ENCODE peak calls at places on chromosome 22, in ten cellular contexts. One of them, this sample, is unnamed.

GRCh38 chr22:43343262-43343988 is at the start of gene SCUBE1:
- DNase-seq in GOT3: no peak
- DNase-seq in germinal center: peak
- DNase-seq in ELR: peak
- DNase-seq in Right ventricle myocardium superior: peak
- DNase-seq in GM10248: peak
- DNase-seq in H4: no peak
- DNase-seq in neural crest cell: peak
- DNase-seq in HuH-7.5: peak
- DNase-seq in Calu3: peak
- DNase-seq in this sample: peak

GRCh38 chr22:37681001-37681424 is 5.1 kb upstream of the NOL12 start:
- DNase-seq in GOT3: no peak
- DNase-seq in germinal center: no peak
- DNase-seq in ELR: peak
- DNase-seq in Right ventricle myocardium superior: no peak
- DNase-seq in GM10248: no peak
- DNase-seq in H4: no peak
- DNase-seq in neural crest cell: no peak
- DNase-seq in HuH-7.5: no peak
- DNase-seq in Calu3: no peak
- DNase-seq in this sample: no peak

GRCh38 chr22:20937031-20937793 is 20.0 kb downstream of the CRKL start:
- DNase-seq in GOT3: no peak
- DNase-seq in germinal center: no peak
- DNase-seq in ELR: no peak
- DNase-seq in Right ventricle myocardium superior: no peak
- DNase-seq in GM10248: no peak
- DNase-seq in H4: no peak
- DNase-seq in neural crest cell: no peak
- DNase-seq in HuH-7.5: no peak
- DNase-seq in Calu3: no peak
- DNase-seq in this sample: no peak

GRCh38 chr22:47933226-47933625 is 1170.8 kb downstream of the TBC1D22A start:
- DNase-seq in GOT3: no peak
- DNase-seq in germinal center: no peak
- DNase-seq in ELR: no peak
- DNase-seq in Right ventricle myocardium superior: no peak
- DNase-seq in GM10248: no peak
- DNase-seq in H4: no peak
- DNase-seq in neural crest cell: no peak
- DNase-seq in HuH-7.5: no peak
- DNase-seq in Calu3: no peak
- DNase-seq in this sample: no peak

GRCh38 chr22:40324468-40325305 is 21.6 kb upstream of the ADSL start:
- DNase-seq in GOT3: no peak
- DNase-seq in germinal center: no peak
- DNase-seq in ELR: no peak
- DNase-seq in Right ventricle myocardium superior: no peak
- DNase-seq in GM10248: no peak
- DNase-seq in H4: no peak
- DNase-seq in neural crest cell: no peak
- DNase-seq in HuH-7.5: no peak
- DNase-seq in Calu3: no peak
- DNase-seq in this sample: no peak

GRCh38 chr22:48417143-48418070 is 1410.3 kb downstream of the BRD1 start:
- DNase-seq in GOT3: no peak
- DNase-seq in germinal center: no peak
- DNase-seq in ELR: no peak
- DNase-seq in Right ventricle myocardium superior: no peak
- DNase-seq in GM10248: no peak
- DNase-seq in H4: no peak
- DNase-seq in neural crest cell: no peak
- DNase-seq in HuH-7.5: no peak
- DNase-seq in Calu3: no peak
- DNase-seq in this sample: no peak

GRCh38 chr22:46736705-46737104 is 1.3 kb downstream of the CERK start:
- DNase-seq in GOT3: no peak
- DNase-seq in germinal center: no peak
- DNase-seq in ELR: no peak
- DNase-seq in Right ventricle myocardium superior: peak
- DNase-seq in GM10248: no peak
- DNase-seq in H4: no peak
- DNase-seq in neural crest cell: no peak
- DNase-seq in HuH-7.5: no peak
- DNase-seq in Calu3: no peak
- DNase-seq in this sample: no peak

GRCh38 chr22:44024288-44024908 is at the start of gene PARVB:
- DNase-seq in GOT3: no peak
- DNase-seq in germinal center: peak
- DNase-seq in ELR: peak
- DNase-seq in Right ventricle myocardium superior: peak
- DNase-seq in GM10248: peak
- DNase-seq in H4: no peak
- DNase-seq in neural crest cell: peak
- DNase-seq in HuH-7.5: peak
- DNase-seq in Calu3: peak
- DNase-seq in this sample: peak

GRCh38 chr22:38462960-38463784 is 4.7 kb upstream of the KDELR3 start:
- DNase-seq in GOT3: no peak
- DNase-seq in germinal center: no peak
- DNase-seq in ELR: no peak
- DNase-seq in Right ventricle myocardium superior: peak
- DNase-seq in GM10248: no peak
- DNase-seq in H4: no peak
- DNase-seq in neural crest cell: peak
- DNase-seq in HuH-7.5: peak
- DNase-seq in Calu3: no peak
- DNase-seq in this sample: no peak

GRCh38 chr22:22865311-22866072 is 22.1 kb upstream of the IGLL5 start:
- DNase-seq in GOT3: no peak
- DNase-seq in germinal center: peak
- DNase-seq in ELR: no peak
- DNase-seq in Right ventricle myocardium superior: no peak
- DNase-seq in GM10248: peak
- DNase-seq in H4: no peak
- DNase-seq in neural crest cell: no peak
- DNase-seq in HuH-7.5: no peak
- DNase-seq in Calu3: no peak
- DNase-seq in this sample: no peak

GRCh38 chr22:20423636-20424511 is 13.8 kb downstream of the SCARF2 start:
- DNase-seq in GOT3: no peak
- DNase-seq in germinal center: no peak
- DNase-seq in ELR: no peak
- DNase-seq in Right ventricle myocardium superior: no peak
- DNase-seq in GM10248: no peak
- DNase-seq in H4: no peak
- DNase-seq in neural crest cell: peak
- DNase-seq in HuH-7.5: no peak
- DNase-seq in Calu3: no peak
- DNase-seq in this sample: no peak

GRCh38 chr22:20111045-20111688 is 4.7 kb upstream of the RANBP1 start:
- DNase-seq in GOT3: no peak
- DNase-seq in germinal center: peak
- DNase-seq in ELR: peak
- DNase-seq in Right ventricle myocardium superior: peak
- DNase-seq in GM10248: peak
- DNase-seq in H4: peak
- DNase-seq in neural crest cell: no peak
- DNase-seq in HuH-7.5: peak
- DNase-seq in Calu3: no peak
- DNase-seq in this sample: no peak

GRCh38 chr22:47457509-47458300 is 695.3 kb downstream of the TBC1D22A start:
- DNase-seq in GOT3: no peak
- DNase-seq in germinal center: no peak
- DNase-seq in ELR: no peak
- DNase-seq in Right ventricle myocardium superior: no peak
- DNase-seq in GM10248: no peak
- DNase-seq in H4: no peak
- DNase-seq in neural crest cell: no peak
- DNase-seq in HuH-7.5: no peak
- DNase-seq in Calu3: no peak
- DNase-seq in this sample: no peak

GRCh38 chr22:50641696-50642607 is 14.0 kb upstream of the ARSA start:
- DNase-seq in GOT3: no peak
- DNase-seq in germinal center: no peak
- DNase-seq in ELR: peak
- DNase-seq in Right ventricle myocardium superior: peak
- DNase-seq in GM10248: no peak
- DNase-seq in H4: no peak
- DNase-seq in neural crest cell: peak
- DNase-seq in HuH-7.5: peak
- DNase-seq in Calu3: no peak
- DNase-seq in this sample: no peak

GRCh38 chr22:22110548-22111266 is 128.1 kb upstream of the TOP3B start:
- DNase-seq in GOT3: peak
- DNase-seq in germinal center: peak
- DNase-seq in ELR: peak
- DNase-seq in Right ventricle myocardium superior: no peak
- DNase-seq in GM10248: peak
- DNase-seq in H4: peak
- DNase-seq in neural crest cell: peak
- DNase-seq in HuH-7.5: peak
- DNase-seq in Calu3: peak
- DNase-seq in this sample: peak

GRCh38 chr22:43399980-43400358 is 11.8 kb upstream of the MPPED1 start:
- DNase-seq in GOT3: no peak
- DNase-seq in germinal center: no peak
- DNase-seq in ELR: no peak
- DNase-seq in Right ventricle myocardium superior: peak
- DNase-seq in GM10248: no peak
- DNase-seq in H4: no peak
- DNase-seq in neural crest cell: no peak
- DNase-seq in HuH-7.5: no peak
- DNase-seq in Calu3: no peak
- DNase-seq in this sample: no peak

GRCh38 chr22:20578192-20578591 is 70.8 kb downstream of the MED15 start:
- DNase-seq in GOT3: no peak
- DNase-seq in germinal center: no peak
- DNase-seq in ELR: no peak
- DNase-seq in Right ventricle myocardium superior: no peak
- DNase-seq in GM10248: no peak
- DNase-seq in H4: no peak
- DNase-seq in neural crest cell: no peak
- DNase-seq in HuH-7.5: no peak
- DNase-seq in Calu3: no peak
- DNase-seq in this sample: no peak

GRCh38 chr22:38230108-38230825 is 28.5 kb downstream of the MAFF start:
- DNase-seq in GOT3: no peak
- DNase-seq in germinal center: no peak
- DNase-seq in ELR: no peak
- DNase-seq in Right ventricle myocardium superior: peak
- DNase-seq in GM10248: peak
- DNase-seq in H4: peak
- DNase-seq in neural crest cell: no peak
- DNase-seq in HuH-7.5: peak
- DNase-seq in Calu3: no peak
- DNase-seq in this sample: no peak

GRCh38 chr22:44689173-44689572 is 12.8 kb upstream of the PRR5 start:
- DNase-seq in GOT3: no peak
- DNase-seq in germinal center: no peak
- DNase-seq in ELR: no peak
- DNase-seq in Right ventricle myocardium superior: no peak
- DNase-seq in GM10248: no peak
- DNase-seq in H4: no peak
- DNase-seq in neural crest cell: no peak
- DNase-seq in HuH-7.5: no peak
- DNase-seq in Calu3: no peak
- DNase-seq in this sample: no peak

GRCh38 chr22:45777046-45777851 is 105.6 kb downstream of the ATXN10 start:
- DNase-seq in GOT3: no peak
- DNase-seq in germinal center: peak
- DNase-seq in ELR: peak
- DNase-seq in Right ventricle myocardium superior: no peak
- DNase-seq in GM10248: no peak
- DNase-seq in H4: no peak
- DNase-seq in neural crest cell: no peak
- DNase-seq in HuH-7.5: no peak
- DNase-seq in Calu3: peak
- DNase-seq in this sample: peak

GRCh38 chr22:21568207-21569075 is 927 bp downstream of the UBE2L3 start:
- DNase-seq in GOT3: no peak
- DNase-seq in germinal center: no peak
- DNase-seq in ELR: peak
- DNase-seq in Right ventricle myocardium superior: no peak
- DNase-seq in GM10248: peak
- DNase-seq in H4: no peak
- DNase-seq in neural crest cell: peak
- DNase-seq in HuH-7.5: no peak
- DNase-seq in Calu3: peak
- DNase-seq in this sample: no peak

GRCh38 chr22:36613958-36614357 is 85.0 kb upstream of the EIF3D start:
- DNase-seq in GOT3: no peak
- DNase-seq in germinal center: no peak
- DNase-seq in ELR: no peak
- DNase-seq in Right ventricle myocardium superior: no peak
- DNase-seq in GM10248: no peak
- DNase-seq in H4: no peak
- DNase-seq in neural crest cell: no peak
- DNase-seq in HuH-7.5: no peak
- DNase-seq in Calu3: no peak
- DNase-seq in this sample: no peak

GRCh38 chr22:19626042-19626560 is 88.2 kb upstream of the SEPTIN5 start:
- DNase-seq in GOT3: no peak
- DNase-seq in germinal center: no peak
- DNase-seq in ELR: no peak
- DNase-seq in Right ventricle myocardium superior: no peak
- DNase-seq in GM10248: no peak
- DNase-seq in H4: no peak
- DNase-seq in neural crest cell: no peak
- DNase-seq in HuH-7.5: no peak
- DNase-seq in Calu3: no peak
- DNase-seq in this sample: no peak

GRCh38 chr22:21865041-21865440 is 2.4 kb downstream of the MAPK1 start:
- DNase-seq in GOT3: no peak
- DNase-seq in germinal center: no peak
- DNase-seq in ELR: peak
- DNase-seq in Right ventricle myocardium superior: no peak
- DNase-seq in GM10248: no peak
- DNase-seq in H4: peak
- DNase-seq in neural crest cell: no peak
- DNase-seq in HuH-7.5: no peak
- DNase-seq in Calu3: no peak
- DNase-seq in this sample: no peak

GRCh38 chr22:37680191-37680851 is 4.9 kb downstream of the LGALS1 start:
- DNase-seq in GOT3: no peak
- DNase-seq in germinal center: no peak
- DNase-seq in ELR: peak
- DNase-seq in Right ventricle myocardium superior: no peak
- DNase-seq in GM10248: no peak
- DNase-seq in H4: no peak
- DNase-seq in neural crest cell: no peak
- DNase-seq in HuH-7.5: no peak
- DNase-seq in Calu3: no peak
- DNase-seq in this sample: no peak

GRCh38 chr22:40451230-40451629 is 80.8 kb downstream of the SGSM3 start:
- DNase-seq in GOT3: no peak
- DNase-seq in germinal center: no peak
- DNase-seq in ELR: no peak
- DNase-seq in Right ventricle myocardium superior: no peak
- DNase-seq in GM10248: no peak
- DNase-seq in H4: no peak
- DNase-seq in neural crest cell: no peak
- DNase-seq in HuH-7.5: no peak
- DNase-seq in Calu3: no peak
- DNase-seq in this sample: no peak

GRCh38 chr22:22712666-22713365 is 68.4 kb downstream of the GGTLC2 start:
- DNase-seq in GOT3: no peak
- DNase-seq in germinal center: no peak
- DNase-seq in ELR: no peak
- DNase-seq in Right ventricle myocardium superior: no peak
- DNase-seq in GM10248: no peak
- DNase-seq in H4: no peak
- DNase-seq in neural crest cell: no peak
- DNase-seq in HuH-7.5: no peak
- DNase-seq in Calu3: no peak
- DNase-seq in this sample: no peak

GRCh38 chr22:17115927-17116326 is 5.2 kb downstream of the TMEM121B start:
- DNase-seq in GOT3: no peak
- DNase-seq in germinal center: no peak
- DNase-seq in ELR: no peak
- DNase-seq in Right ventricle myocardium superior: no peak
- DNase-seq in GM10248: no peak
- DNase-seq in H4: no peak
- DNase-seq in neural crest cell: no peak
- DNase-seq in HuH-7.5: no peak
- DNase-seq in Calu3: no peak
- DNase-seq in this sample: peak

This sample was measured in T47D.